ENCODE peak calls at places on chromosome 14, in nine cellular contexts. L is left lung, H is prostate gland, M is ovary, B is AG04449, T is PC-9, K is AG10803, E is AG09309, Q is MM.1S. G is an unnamed sample.

GRCh38 chr14:94439453-94440057 is 13.0 kb downstream of the SERPINA11 start:
- DNase-seq in L (no peak), H (no peak), M (no peak), B (no peak), T (no peak), K (no peak), E (no peak), Q (no peak), G (no peak)

GRCh38 chr14:59389936-59390335 is 75.2 kb downstream of the GPR135 start:
- DNase-seq in L (no peak), H (no peak), M (no peak), B (no peak), T (no peak), K (no peak), E (no peak), Q (no peak), G (no peak)

GRCh38 chr14:86790408-86791364 is 1202.3 kb downstream of the GALC start:
- DNase-seq in L (no peak), H (no peak), M (no peak), B (no peak), T (no peak), K (no peak), E (no peak), Q (no peak), G (no peak)

GRCh38 chr14:90319634-90320541 is 11.9 kb downstream of the NRDE2 start:
- DNase-seq in L (no peak), H (no peak), M (no peak), B (no peak), T (no peak), K (no peak), E (no peak), Q (no peak), G (no peak)

GRCh38 chr14:38987781-38988180 is 115.3 kb downstream of the SEC23A start:
- DNase-seq in L (no peak), H (no peak), M (no peak), B (no peak), T (no peak), K (no peak), E (no peak), Q (no peak), G (no peak)

GRCh38 chr14:78863143-78863542 is 693.0 kb downstream of the NRXN3 start:
- DNase-seq in L (no peak), H (no peak), M (no peak), B (no peak), T (peak), K (peak), E (no peak), Q (peak), G (peak)

GRCh38 chr14:93648440-93649168 is 139.7 kb downstream of the PRIMA1 start:
- DNase-seq in L (no peak), H (no peak), M (no peak), B (no peak), T (no peak), K (no peak), E (no peak), Q (no peak), G (peak)

GRCh38 chr14:55712505-55712904 is 132.5 kb downstream of the KTN1 start:
- DNase-seq in L (peak), H (no peak), M (no peak), B (no peak), T (no peak), K (no peak), E (no peak), Q (no peak), G (no peak)

GRCh38 chr14:92532490-92533163 is 19.0 kb downstream of the RIN3 start:
- DNase-seq in L (no peak), H (no peak), M (no peak), B (no peak), T (no peak), K (no peak), E (no peak), Q (no peak), G (no peak)

GRCh38 chr14:60349663-60350365 is 100.8 kb downstream of the PPM1A start:
- DNase-seq in L (no peak), H (peak), M (no peak), B (peak), T (peak), K (peak), E (peak), Q (peak), G (peak)

GRCh38 chr14:86521032-86521730 is 991.2 kb downstream of the FLRT2 start:
- DNase-seq in L (no peak), H (no peak), M (no peak), B (no peak), T (no peak), K (no peak), E (no peak), Q (no peak), G (no peak)

GRCh38 chr14:87049886-87050820 is 942.8 kb downstream of the GALC start:
- DNase-seq in L (no peak), H (no peak), M (no peak), B (peak), T (peak), K (peak), E (peak), Q (peak), G (no peak)

GRCh38 chr14:40447032-40447431 is 1014.8 kb upstream of the FBXO33 start:
- DNase-seq in L (no peak), H (no peak), M (no peak), B (no peak), T (no peak), K (no peak), E (no peak), Q (no peak), G (no peak)

GRCh38 chr14:54739514-54739913 is 163.1 kb downstream of the GCH1 start:
- DNase-seq in L (no peak), H (no peak), M (no peak), B (no peak), T (peak), K (no peak), E (no peak), Q (no peak), G (no peak)

GRCh38 chr14:59961518-59962062 is 41.6 kb downstream of the LRRC9 start:
- DNase-seq in L (no peak), H (no peak), M (no peak), B (no peak), T (no peak), K (no peak), E (no peak), Q (no peak), G (no peak)

GRCh38 chr14:77615231-77616132 is 955 bp downstream of the SPTLC2 start:
- DNase-seq in L (no peak), H (no peak), M (no peak), B (no peak), T (peak), K (no peak), E (no peak), Q (no peak), G (no peak)

GRCh38 chr14:32998433-32998832 is 59.8 kb downstream of the NPAS3 start:
- DNase-seq in L (no peak), H (no peak), M (no peak), B (no peak), T (no peak), K (peak), E (peak), Q (no peak), G (no peak)

GRCh38 chr14:22478670-22479069 is 110.4 kb downstream of the DAD1 start:
- DNase-seq in L (no peak), H (no peak), M (peak), B (no peak), T (no peak), K (no peak), E (no peak), Q (no peak), G (no peak)

GRCh38 chr14:78519863-78520262 is 349.7 kb downstream of the NRXN3 start:
- DNase-seq in L (no peak), H (no peak), M (no peak), B (no peak), T (peak), K (no peak), E (no peak), Q (no peak), G (peak)

GRCh38 chr14:31336646-31337045 is 83.7 kb downstream of the HEATR5A start:
- DNase-seq in L (no peak), H (no peak), M (no peak), B (peak), T (no peak), K (peak), E (no peak), Q (no peak), G (no peak)

DNA sequence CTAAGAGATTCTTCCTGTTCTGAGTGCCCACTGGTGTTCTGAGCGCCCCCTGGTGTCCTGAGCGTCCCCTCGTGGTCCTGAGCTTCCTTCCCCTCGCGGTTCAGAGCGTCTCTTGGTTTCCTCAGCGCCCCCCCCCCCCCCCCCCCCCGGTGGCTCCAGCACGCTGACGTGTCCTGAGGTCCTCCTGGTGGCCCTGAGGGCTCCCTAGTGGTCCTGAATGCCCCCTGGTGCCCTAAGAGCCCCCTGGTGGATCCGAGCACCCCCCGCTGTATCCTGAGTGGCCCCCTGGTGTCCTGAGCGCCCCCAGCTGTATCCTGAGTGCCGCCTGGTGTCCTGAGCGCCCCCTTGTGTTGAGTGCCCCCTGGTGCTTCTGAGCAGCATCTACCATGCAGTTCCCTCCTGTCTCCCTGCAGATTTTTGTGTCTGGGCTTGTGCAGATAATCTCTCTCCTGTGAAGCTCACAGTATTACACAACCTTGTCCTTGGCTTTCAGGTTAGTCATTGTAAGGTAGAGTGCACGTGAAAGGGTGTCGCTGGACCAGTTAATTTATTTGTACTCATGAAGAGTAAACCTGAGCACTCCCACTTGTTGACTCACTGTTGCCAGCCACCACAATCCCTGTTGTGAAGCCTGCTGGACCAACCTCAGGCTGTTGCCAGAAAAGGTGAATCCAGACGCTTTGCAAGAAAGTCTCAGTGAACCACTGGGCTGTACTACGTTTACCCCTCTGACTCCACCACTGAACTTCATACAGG is 1168.4 kb downstream of the TMEM121 start:
- DNase-seq in L (no peak), H (no peak), M (no peak), B (no peak), T (no peak), K (no peak), E (no peak), Q (peak), G (peak)
- TF ChIP-seq CTCF in L (no peak), H (no peak), M (no peak), B (no peak), T (peak), K (no peak), E (no peak), Q (peak), G (peak)

DNA sequence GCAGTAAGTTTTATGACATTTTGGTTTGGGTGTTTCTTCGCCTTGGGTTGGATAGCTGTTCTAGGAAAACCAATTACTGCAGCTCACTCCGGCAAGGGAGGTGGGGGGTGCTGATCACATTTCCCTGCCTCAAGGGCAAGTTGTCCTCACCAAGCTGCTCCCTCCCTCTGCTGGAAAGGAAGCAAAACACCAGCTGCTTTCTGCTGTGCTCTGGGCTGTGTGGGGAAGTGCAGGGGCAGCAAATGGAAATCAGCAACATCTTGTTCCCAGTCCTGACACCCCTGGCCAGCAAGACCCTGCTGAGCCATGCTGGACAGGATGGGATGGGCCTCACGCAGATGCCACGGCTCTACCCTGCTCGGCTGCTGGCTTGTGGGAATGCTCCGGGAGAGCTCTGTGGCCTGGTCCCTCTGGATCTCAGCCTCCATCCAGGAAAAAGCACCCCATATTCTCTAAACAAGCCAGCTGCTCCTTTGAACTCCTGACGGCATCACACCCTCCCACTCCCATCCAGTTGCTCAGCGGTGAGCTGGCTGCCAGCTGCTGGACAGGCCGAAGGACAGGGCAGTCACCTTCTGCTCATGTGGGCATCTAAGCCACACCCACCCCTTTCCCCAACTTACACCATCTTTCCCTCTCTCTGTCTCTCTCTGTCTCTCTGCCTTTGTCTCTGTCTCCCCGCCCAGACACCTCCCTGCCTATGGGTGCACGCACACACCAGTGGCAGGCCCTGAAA is 52.4 kb upstream of the EIF5 start:
- DNase-seq in L (no peak), H (no peak), M (peak), B (no peak), T (peak), K (peak), E (peak), Q (no peak), G (no peak)
- TF ChIP-seq CTCF in L (peak), H (peak), M (peak), B (peak), T (peak), K (peak), E (peak), Q (no peak), G (no peak)

GRCh38 chr14:74572829-74573360 is 39.1 kb downstream of the LTBP2 start:
- DNase-seq in L (no peak), H (peak), M (peak), B (no peak), T (peak), K (no peak), E (no peak), Q (no peak), G (no peak)

GRCh38 chr14:74571901-74572828 is 39.9 kb downstream of the LTBP2 start:
- DNase-seq in L (no peak), H (no peak), M (no peak), B (peak), T (peak), K (peak), E (peak), Q (no peak), G (no peak)

GRCh38 chr14:74574092-74574438 is 38.0 kb downstream of the LTBP2 start:
- DNase-seq in L (no peak), H (no peak), M (no peak), B (no peak), T (no peak), K (no peak), E (no peak), Q (no peak), G (no peak)

GRCh38 chr14:74574706-74575105 is 37.3 kb downstream of the LTBP2 start:
- DNase-seq in L (no peak), H (no peak), M (peak), B (no peak), T (no peak), K (no peak), E (no peak), Q (no peak), G (no peak)

GRCh38 chr14:74573421-74574091 is 38.5 kb downstream of the LTBP2 start:
- DNase-seq in L (no peak), H (no peak), M (peak), B (no peak), T (peak), K (no peak), E (no peak), Q (no peak), G (no peak)
- TF ChIP-seq CTCF in L (no peak), H (peak), M (no peak), B (no peak), T (peak), K (no peak), E (no peak), Q (peak), G (no peak)

DNA sequence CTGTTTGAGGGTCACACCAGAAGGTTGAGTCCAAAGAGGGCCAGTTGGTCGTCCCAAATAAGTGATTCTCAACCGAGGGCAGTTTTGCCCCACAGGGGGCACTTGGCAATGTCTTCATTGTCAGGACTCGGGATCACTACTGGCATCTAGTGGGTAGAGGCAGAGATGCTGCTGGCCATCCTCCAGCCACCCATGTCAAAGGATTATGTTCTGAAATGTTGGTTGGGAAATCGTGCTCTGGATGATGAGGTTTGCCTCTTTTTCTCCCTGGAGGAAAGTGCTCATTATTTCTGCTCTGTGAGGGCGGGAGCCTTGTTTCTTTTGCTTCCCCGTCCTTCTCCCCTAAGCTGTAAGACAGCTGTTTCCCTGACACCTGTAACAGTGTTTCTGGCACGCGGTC is 3.6 kb downstream of the ZNF839 start:
- DNase-seq in L (no peak), H (peak), M (peak), B (peak), T (peak), K (peak), E (peak), Q (peak), G (no peak)
- TF ChIP-seq CTCF in L (peak), H (peak), M (peak), B (peak), T (peak), K (peak), E (peak), Q (peak), G (peak)

GRCh38 chr14:96564389-96564788 is 62.2 kb downstream of the PAPOLA start:
- DNase-seq in L (no peak), H (no peak), M (no peak), B (no peak), T (no peak), K (no peak), E (no peak), Q (no peak), G (no peak)

GRCh38 chr14:96565811-96566210 is 63.6 kb downstream of the PAPOLA start:
- DNase-seq in L (no peak), H (no peak), M (no peak), B (no peak), T (no peak), K (no peak), E (no peak), Q (no peak), G (no peak)

GRCh38 chr14:96571311-96571710 is 69.1 kb downstream of the PAPOLA start:
- DNase-seq in L (no peak), H (no peak), M (no peak), B (no peak), T (no peak), K (no peak), E (no peak), Q (no peak), G (no peak)

GRCh38 chr14:96568646-96569045 is 66.5 kb downstream of the PAPOLA start:
- DNase-seq in L (no peak), H (no peak), M (no peak), B (peak), T (no peak), K (peak), E (no peak), Q (no peak), G (no peak)

DNA sequence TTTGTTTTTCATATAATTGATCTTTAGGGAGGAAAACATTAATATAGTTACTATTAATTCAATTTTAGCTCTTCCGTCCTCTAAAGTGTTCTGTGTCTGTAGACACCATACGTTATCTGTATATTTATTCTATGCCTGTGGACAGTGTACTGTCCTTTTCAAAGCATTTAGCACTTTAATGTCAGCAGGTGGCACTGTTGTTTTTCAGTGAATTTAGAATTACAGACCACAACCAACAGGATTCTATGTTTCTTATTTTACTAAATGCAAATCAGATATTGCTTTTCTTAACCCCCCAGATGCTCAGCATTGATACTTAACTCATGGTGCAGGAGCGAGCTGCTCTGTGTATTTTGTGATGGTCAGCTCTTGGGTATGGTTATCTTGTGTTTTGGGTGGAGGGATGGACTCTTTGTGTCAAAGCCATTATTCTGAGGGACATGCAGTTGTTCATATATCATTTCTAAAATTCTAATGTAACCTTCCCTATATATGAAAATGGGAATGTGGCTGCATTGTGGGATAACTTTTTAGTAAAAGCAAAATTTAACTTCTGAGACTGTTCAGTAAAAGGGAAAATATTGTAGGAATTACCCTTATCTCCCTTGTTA is 65.2 kb downstream of the PAPOLA start:
- DNase-seq in L (no peak), H (no peak), M (no peak), B (peak), T (no peak), K (peak), E (no peak), Q (no peak), G (peak)
- TF ChIP-seq CTCF in L (peak), H (peak), M (no peak), B (peak), T (peak), K (peak), E (peak), Q (peak), G (peak)

GRCh38 chr14:36773136-36773540 is 111.5 kb downstream of the PAX9 start:
- DNase-seq in L (no peak), H (no peak), M (no peak), B (no peak), T (peak), K (peak), E (no peak), Q (no peak), G (no peak)
- TF ChIP-seq CTCF in L (no peak), H (no peak), M (no peak), B (no peak), T (peak), K (peak), E (peak), Q (no peak), G (no peak)

GRCh38 chr14:49767473-49768300 is at the start of gene KLHDC2:
- DNase-seq in L (peak), H (peak), M (peak), B (no peak), T (peak), K (peak), E (peak), Q (peak), G (peak)
- TF ChIP-seq CTCF in L (peak), H (peak), M (peak), B (peak), T (peak), K (no peak), E (no peak), Q (no peak), G (peak)

GRCh38 chr14:99726538-99727095 is 42.5 kb downstream of the CYP46A1 start:
- DNase-seq in L (peak), H (no peak), M (no peak), B (no peak), T (no peak), K (no peak), E (no peak), Q (no peak), G (no peak)

GRCh38 chr14:99722741-99723140 is 38.6 kb downstream of the CYP46A1 start:
- DNase-seq in L (no peak), H (no peak), M (no peak), B (no peak), T (no peak), K (no peak), E (no peak), Q (no peak), G (no peak)

GRCh38 chr14:99725774-99726537 is 41.9 kb downstream of the CYP46A1 start:
- DNase-seq in L (peak), H (no peak), M (no peak), B (no peak), T (no peak), K (no peak), E (no peak), Q (no peak), G (no peak)

GRCh38 chr14:99724939-99725773 is 41.1 kb downstream of the CYP46A1 start:
- DNase-seq in L (peak), H (no peak), M (no peak), B (no peak), T (no peak), K (no peak), E (no peak), Q (no peak), G (no peak)

GRCh38 chr14:99724196-99724891 is 40.2 kb downstream of the CYP46A1 start:
- DNase-seq in L (peak), H (no peak), M (no peak), B (no peak), T (no peak), K (no peak), E (no peak), Q (no peak), G (no peak)
- TF ChIP-seq CTCF in L (no peak), H (no peak), M (no peak), B (no peak), T (no peak), K (no peak), E (no peak), Q (no peak), G (no peak)

GRCh38 chr14:82710257-82710841 is 1176.7 kb upstream of the SEL1L start:
- DNase-seq in L (no peak), H (peak), M (peak), B (no peak), T (peak), K (peak), E (no peak), Q (peak), G (peak)
- TF ChIP-seq CTCF in L (peak), H (peak), M (peak), B (peak), T (peak), K (peak), E (peak), Q (peak), G (peak)